ENCODE peak calls at places on chromosomes 1 and 21, in ten cellular contexts. Y, C, O, L, V, W, J, F, R and A are unnamed samples.
A peak's percentile ranks its signal among the peaks of the same experiment; 100 is the strongest.

GRCh38 chr1:228691926-228692325 is 43.4 kb upstream of the RHOU start:
- DNase-seq in F (no peak), J (no peak), W (no peak), L (peak; percentile 54), V (no peak), Y (no peak), O (peak; percentile 15), C (peak; percentile 38), R (no peak), A (no peak)

GRCh38 chr1:212010004-212010403 is 25.4 kb downstream of the INTS7 start:
- DNase-seq in F (no peak), J (no peak), C (no peak), L (peak; percentile 80), R (no peak), V (no peak), W (no peak), O (no peak), Y (no peak), A (no peak)

GRCh38 chr1:167489581-167490340 is 28.6 kb downstream of the CD247 start:
- DNase-seq in J (no peak), F (no peak), L (no peak), Y (no peak), R (no peak), C (no peak), W (no peak), O (no peak), V (peak; percentile 46), A (no peak)

GRCh38 chr1:72009170-72009569 is 273.2 kb downstream of the NEGR1 start:
- DNase-seq in J (no peak), Y (no peak), V (no peak), W (no peak), F (no peak), O (no peak), C (no peak), R (no peak), L (no peak), A (no peak)

GRCh38 chr21:33025106-33025470 is 647 bp upstream of the OLIG2 start:
- DNase-seq in O (no peak), Y (no peak), V (no peak), R (no peak), C (no peak), W (peak; percentile 64), F (no peak), J (no peak), L (no peak), A (no peak)

GRCh38 chr1:60277269-60277668 is 203.7 kb upstream of the C1orf87 start:
- DNase-seq in L (no peak), F (no peak), R (no peak), J (no peak), W (no peak), Y (no peak), O (no peak), C (no peak), V (no peak), A (no peak)

GRCh38 chr1:27980216-27980820 is 20.5 kb downstream of the XKR8 start:
- DNase-seq in Y (no peak), F (no peak), J (no peak), C (no peak), V (no peak), W (no peak), L (no peak), O (no peak), R (no peak), A (no peak)

GRCh38 chr1:24966724-24967346 is 36.8 kb upstream of the RUNX3 start:
- DNase-seq in C (no peak), V (peak; percentile 13), W (no peak), Y (no peak), L (peak; percentile 87), F (no peak), R (peak; percentile 52), J (peak; percentile 54), O (no peak), A (no peak)

GRCh38 chr1:85577421-85578320 is 2.9 kb upstream of the CCN1 start:
- DNase-seq in Y (no peak), L (peak; percentile 89), V (no peak), C (no peak), F (peak; percentile 45), O (peak; percentile 21), W (no peak), J (no peak), R (peak; percentile 17), A (peak; percentile 89)